ENCODE peak calls at places on chromosomes 4 and X, in six cellular contexts. O is HCT116, U is K562, A is GM12878, Q is SK-N-SH, R is HepG2. L is an unnamed sample.

GRCh38 chr4:796206-796605 is 29.7 kb downstream of the CPLX1 start:
- DNase-seq in R (no peak), Q (no peak), O (no peak), U (no peak), A (no peak), L (no peak)

GRCh38 chr4:99693164-99693563 is 35.5 kb upstream of the C4orf54 start:
- DNase-seq in A (no peak), R (no peak), U (no peak), O (no peak), Q (no peak), L (no peak)

GRCh38 chr4:17489721-17490120 is 22.2 kb downstream of the QDPR start:
- DNase-seq in A (no peak), Q (peak; percentile 28), O (no peak), R (no peak), U (no peak), L (no peak)

GRCh38 chr4:173448557-173448918 is 49.6 kb upstream of the SCRG1 start:
- DNase-seq in R (no peak), Q (no peak), U (no peak), O (no peak), A (no peak), L (no peak)

GRCh38 chr4:102824398-102824797 is 3.0 kb downstream of the UBE2D3 start:
- DNase-seq in U (no peak), R (no peak), O (no peak), A (no peak), Q (no peak), L (no peak)

GRCh38 chrX:8971116-8971515 is 62.8 kb downstream of the FAM9B start:
- DNase-seq in A (no peak), R (peak; percentile 39), Q (peak; percentile 10), U (peak; percentile 6), O (peak; percentile 13), L (peak; percentile 71)

GRCh38 chr4:61079976-61080375 is 120.2 kb upstream of the ADGRL3 start:
- DNase-seq in Q (no peak), A (no peak), O (no peak), R (no peak), U (no peak), L (no peak)

GRCh38 chr4:56979674-56980073 is 978 bp downstream of the POLR2B start:
- DNase-seq in A (no peak), U (no peak), O (no peak), R (peak; percentile 31), Q (no peak), L (no peak)

GRCh38 chr4:154822775-154823174 is 41.7 kb downstream of the RBM46 start:
- DNase-seq in A (no peak), Q (no peak), U (no peak), O (no peak), R (no peak), L (no peak)

GRCh38 chr4:154503598-154503997 is 12.0 kb upstream of the DCHS2 start:
- DNase-seq in U (peak; percentile 58), O (peak; percentile 50), A (no peak), Q (peak; percentile 17), R (peak; percentile 37), L (peak; percentile 56)

GRCh38 chr4:624705-625590 is at the start of gene PDE6B:
- DNase-seq in U (no peak), R (no peak), Q (no peak), O (no peak), A (no peak), L (no peak)

GRCh38 chr4:83993774-83994173 is 457.9 kb downstream of the GPAT3 start:
- DNase-seq in R (no peak), U (peak; percentile 12), A (no peak), Q (no peak), O (no peak), L (no peak)

GRCh38 chr4:122602277-122603142 is 18.4 kb downstream of the IL21 start:
- DNase-seq in Q (peak; percentile 8), R (peak; percentile 36), A (no peak), U (peak; percentile 61), O (peak; percentile 49), L (no peak)

GRCh38 chrX:22666441-22666840 is 333.3 kb upstream of the DDX53 start:
- DNase-seq in A (no peak), R (peak; percentile 12), U (peak; percentile 7), O (peak; percentile 42), Q (peak; percentile 31), L (no peak)

GRCh38 chr4:64495948-64496347 is 86.7 kb upstream of the TECRL start:
- DNase-seq in R (no peak), A (no peak), U (no peak), Q (no peak), O (no peak), L (no peak)

GRCh38 chr4:5399790-5400421 is 308.5 kb downstream of the EVC2 start:
- DNase-seq in U (peak; percentile 39), O (peak; percentile 8), A (no peak), R (peak; percentile 23), Q (peak; percentile 63), L (peak; percentile 31)

GRCh38 chrX:49077941-49078340 is 1.7 kb downstream of the WDR45 start:
- DNase-seq in O (no peak), U (no peak), Q (no peak), R (no peak), A (no peak), L (no peak)

GRCh38 chr4:114606240-114606639 is 7.6 kb downstream of the UGT8 start:
- DNase-seq in Q (no peak), A (no peak), O (peak; percentile 32), U (no peak), R (no peak), L (no peak)

GRCh38 chrX:25158635-25159034 is 142.9 kb upstream of the ARX start:
- DNase-seq in Q (no peak), O (no peak), A (no peak), U (no peak), R (no peak), L (no peak)

GRCh38 chr4:10623241-10623640 is 61.3 kb downstream of the CLNK start:
- DNase-seq in O (no peak), Q (no peak), U (no peak), R (no peak), A (no peak), L (no peak)

GRCh38 chr4:6450709-6451108 is 21.7 kb downstream of the PPP2R2C start:
- DNase-seq in R (no peak), U (no peak), A (no peak), Q (no peak), O (no peak), L (no peak)

GRCh38 chrX:150569155-150569477 is 695 bp downstream of the MTM1 start:
- DNase-seq in R (no peak), O (no peak), U (no peak), A (no peak), Q (no peak), L (no peak)

GRCh38 chr4:24322517-24322916 is 261.8 kb downstream of the DHX15 start:
- DNase-seq in U (no peak), O (no peak), R (no peak), A (no peak), Q (no peak), L (no peak)

GRCh38 chrX:8413279-8413678 is 51.4 kb upstream of the VCX3B start:
- DNase-seq in U (no peak), R (no peak), A (no peak), Q (no peak), O (no peak), L (no peak)

GRCh38 chr4:138864961-138865720 is 150.4 kb upstream of the NOCT start:
- DNase-seq in O (no peak), Q (no peak), U (no peak), A (no peak), R (no peak), L (peak; percentile 77)

GRCh38 chrX:12885508-12885907 is 18.6 kb downstream of the TLR7 start:
- DNase-seq in Q (no peak), U (no peak), A (no peak), R (no peak), O (no peak), L (no peak)

GRCh38 chr4:100569196-100569595 is 51.4 kb upstream of the EMCN start:
- DNase-seq in Q (no peak), O (no peak), R (no peak), U (no peak), A (no peak), L (no peak)

DNA sequence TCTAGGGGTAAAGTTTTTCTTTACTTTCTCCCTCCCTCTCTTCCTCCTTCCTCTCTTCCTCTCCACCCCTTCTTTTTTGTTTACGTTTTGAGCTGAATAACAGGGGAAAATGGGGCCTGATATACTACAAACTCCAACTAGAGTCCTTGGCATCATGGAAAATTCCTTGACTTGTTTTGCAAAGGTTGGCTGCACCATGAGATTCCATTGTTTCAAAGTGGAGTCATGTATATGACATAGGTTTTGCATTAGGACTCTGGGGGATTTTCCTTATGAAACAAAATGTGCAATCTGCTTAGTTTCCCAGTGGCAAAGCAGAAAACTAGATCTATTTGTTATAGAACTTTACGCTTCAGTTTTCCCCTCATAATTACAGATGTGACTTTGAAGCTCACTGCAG is 233.5 kb upstream of the PGRMC2 start:
- DNase-seq in A (no peak), R (peak; percentile 6), O (no peak), Q (no peak), U (no peak), L (no peak)
- TF ChIP-seq JUND in A (no peak), R (no peak), O (no peak), Q (no peak), U (no peak), L (no peak)

GRCh38 chr4:155953151-155954117 is at the start of gene CTSO:
- DNase-seq in U (peak; percentile 28), A (peak; percentile 48), O (peak; percentile 56), Q (peak; percentile 89), R (peak; percentile 22), L (peak; percentile 81)
- TF ChIP-seq JUND in U (no peak), A (no peak), O (no peak), Q (no peak), R (no peak), L (no peak)

DNA sequence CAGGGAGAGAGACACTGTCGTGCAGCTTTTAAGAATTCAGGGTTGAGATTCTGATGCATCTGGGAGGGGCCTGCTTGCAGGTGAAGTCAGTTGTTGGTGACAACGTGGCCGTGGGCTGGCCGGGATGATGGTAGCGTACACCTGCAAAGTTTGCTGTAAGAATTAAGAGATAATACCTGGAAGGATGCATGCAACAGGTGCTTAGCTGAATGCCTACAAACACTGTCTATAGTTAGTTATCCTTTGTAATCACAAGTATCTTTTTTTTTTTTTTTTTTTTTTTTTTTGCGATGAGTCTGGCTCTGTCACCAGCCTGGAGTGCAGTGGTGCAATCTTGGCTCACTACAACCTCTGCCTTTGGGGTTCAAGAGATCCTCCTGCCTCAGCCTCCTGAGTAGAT is 259.6 kb downstream of the ASMT start:
- DNase-seq in U (no peak), Q (no peak), A (no peak), R (no peak), O (no peak), L (no peak)
- TF ChIP-seq JUND in U (no peak), Q (no peak), A (no peak), R (no peak), O (no peak), L (no peak)

GRCh38 chr4:38948551-38948950 is 80.9 kb downstream of the FAM114A1 start:
- DNase-seq in O (no peak), R (no peak), Q (no peak), A (no peak), U (no peak), L (no peak)

GRCh38 chr4:38949416-38950051 is 81.9 kb downstream of the FAM114A1 start:
- DNase-seq in Q (no peak), A (no peak), R (no peak), O (no peak), U (no peak), L (no peak)

GRCh38 chr4:38950734-38951133 is 81.5 kb downstream of the TMEM156 start:
- DNase-seq in R (peak; percentile 23), O (no peak), U (no peak), A (no peak), Q (no peak), L (no peak)

GRCh38 chr4:38950159-38950558 is 82.0 kb downstream of the TMEM156 start:
- DNase-seq in A (no peak), Q (no peak), R (no peak), U (no peak), O (no peak), L (no peak)

GRCh38 chr4:38951598-38951997 is 80.6 kb downstream of the TMEM156 start:
- DNase-seq in R (no peak), O (no peak), U (no peak), Q (no peak), A (no peak), L (no peak)
- TF ChIP-seq JUND in R (no peak), O (no peak), U (no peak), Q (no peak), A (no peak), L (no peak)

L was measured in T47D.